ENCODE peak calls at places on chromosomes 11 and 22, in ten cellular contexts. One of them, this sample, is unnamed.

GRCh38 chr11:134068829-134069425 is at the start of gene JAM3:
- DNase-seq in right atrium auricular region: peak
- DNase-seq in suprapubic skin: peak
- DNase-seq in stomach: peak
- DNase-seq in MCF 10A: no peak
- DNase-seq in GM20000: peak
- DNase-seq in fibroblast of lung: peak
- DNase-seq in progenitor cell of endocrine pancreas: peak
- DNase-seq in astrocyte of the cerebellum: peak
- DNase-seq in breast epithelium: peak
- DNase-seq in this sample: peak

GRCh38 chr11:72369786-72370185 is 64.5 kb downstream of the CLPB start:
- DNase-seq in MCF 10A: no peak
- DNase-seq in stomach: no peak
- DNase-seq in suprapubic skin: no peak
- DNase-seq in breast epithelium: no peak
- DNase-seq in GM20000: no peak
- DNase-seq in right atrium auricular region: no peak
- DNase-seq in astrocyte of the cerebellum: no peak
- DNase-seq in progenitor cell of endocrine pancreas: no peak
- DNase-seq in fibroblast of lung: no peak
- DNase-seq in this sample: no peak

GRCh38 chr22:46896568-46897245 is 134.3 kb downstream of the TBC1D22A start:
- DNase-seq in right atrium auricular region: no peak
- DNase-seq in MCF 10A: no peak
- DNase-seq in breast epithelium: no peak
- DNase-seq in stomach: no peak
- DNase-seq in fibroblast of lung: no peak
- DNase-seq in progenitor cell of endocrine pancreas: no peak
- DNase-seq in GM20000: no peak
- DNase-seq in suprapubic skin: no peak
- DNase-seq in astrocyte of the cerebellum: no peak
- DNase-seq in this sample: no peak

GRCh38 chr11:45939836-45940235 is 17.4 kb downstream of the LARGE2 start:
- DNase-seq in breast epithelium: no peak
- DNase-seq in progenitor cell of endocrine pancreas: no peak
- DNase-seq in stomach: no peak
- DNase-seq in GM20000: no peak
- DNase-seq in right atrium auricular region: no peak
- DNase-seq in fibroblast of lung: no peak
- DNase-seq in MCF 10A: no peak
- DNase-seq in astrocyte of the cerebellum: no peak
- DNase-seq in suprapubic skin: no peak
- DNase-seq in this sample: no peak

GRCh38 chr11:7639643-7640025 is 33.7 kb downstream of the CYB5R2 start:
- DNase-seq in right atrium auricular region: no peak
- DNase-seq in fibroblast of lung: no peak
- DNase-seq in breast epithelium: no peak
- DNase-seq in GM20000: no peak
- DNase-seq in suprapubic skin: no peak
- DNase-seq in MCF 10A: peak
- DNase-seq in astrocyte of the cerebellum: no peak
- DNase-seq in stomach: peak
- DNase-seq in progenitor cell of endocrine pancreas: no peak
- DNase-seq in this sample: no peak

GRCh38 chr11:5689551-5689983 is at the start of gene TRIM22:
- DNase-seq in progenitor cell of endocrine pancreas: no peak
- DNase-seq in fibroblast of lung: peak
- DNase-seq in breast epithelium: peak
- DNase-seq in astrocyte of the cerebellum: peak
- DNase-seq in right atrium auricular region: no peak
- DNase-seq in GM20000: peak
- DNase-seq in stomach: peak
- DNase-seq in suprapubic skin: no peak
- DNase-seq in MCF 10A: peak
- DNase-seq in this sample: no peak

GRCh38 chr11:46127150-46127638 is 5.9 kb upstream of the PHF21A start:
- DNase-seq in right atrium auricular region: no peak
- DNase-seq in MCF 10A: peak
- DNase-seq in breast epithelium: no peak
- DNase-seq in GM20000: peak
- DNase-seq in suprapubic skin: no peak
- DNase-seq in astrocyte of the cerebellum: no peak
- DNase-seq in progenitor cell of endocrine pancreas: no peak
- DNase-seq in fibroblast of lung: peak
- DNase-seq in stomach: no peak
- DNase-seq in this sample: no peak

GRCh38 chr11:65766535-65766934 is 14.2 kb downstream of the AP5B1 start:
- DNase-seq in fibroblast of lung: peak
- DNase-seq in GM20000: no peak
- DNase-seq in stomach: no peak
- DNase-seq in MCF 10A: peak
- DNase-seq in breast epithelium: no peak
- DNase-seq in progenitor cell of endocrine pancreas: no peak
- DNase-seq in right atrium auricular region: no peak
- DNase-seq in suprapubic skin: no peak
- DNase-seq in astrocyte of the cerebellum: peak
- DNase-seq in this sample: peak

GRCh38 chr11:130327716-130328115 is 13.0 kb upstream of the ZBTB44 start:
- DNase-seq in breast epithelium: no peak
- DNase-seq in fibroblast of lung: no peak
- DNase-seq in progenitor cell of endocrine pancreas: no peak
- DNase-seq in suprapubic skin: no peak
- DNase-seq in MCF 10A: no peak
- DNase-seq in astrocyte of the cerebellum: no peak
- DNase-seq in stomach: no peak
- DNase-seq in right atrium auricular region: no peak
- DNase-seq in GM20000: no peak
- DNase-seq in this sample: no peak

GRCh38 chr11:102253018-102253775 is 64.1 kb upstream of the BIRC3 start:
- DNase-seq in fibroblast of lung: no peak
- DNase-seq in MCF 10A: peak
- DNase-seq in progenitor cell of endocrine pancreas: no peak
- DNase-seq in suprapubic skin: no peak
- DNase-seq in breast epithelium: no peak
- DNase-seq in stomach: no peak
- DNase-seq in right atrium auricular region: peak
- DNase-seq in GM20000: no peak
- DNase-seq in astrocyte of the cerebellum: no peak
- DNase-seq in this sample: no peak

GRCh38 chr22:37300551-37301017 is 18.3 kb downstream of the CYTH4 start:
- DNase-seq in GM20000: no peak
- DNase-seq in MCF 10A: no peak
- DNase-seq in stomach: no peak
- DNase-seq in right atrium auricular region: no peak
- DNase-seq in progenitor cell of endocrine pancreas: no peak
- DNase-seq in astrocyte of the cerebellum: no peak
- DNase-seq in breast epithelium: no peak
- DNase-seq in fibroblast of lung: no peak
- DNase-seq in suprapubic skin: no peak
- DNase-seq in this sample: no peak

GRCh38 chr22:19703869-19704268 is 10.4 kb upstream of the SEPTIN5 start:
- DNase-seq in astrocyte of the cerebellum: no peak
- DNase-seq in right atrium auricular region: no peak
- DNase-seq in MCF 10A: no peak
- DNase-seq in breast epithelium: no peak
- DNase-seq in stomach: no peak
- DNase-seq in GM20000: no peak
- DNase-seq in suprapubic skin: no peak
- DNase-seq in fibroblast of lung: no peak
- DNase-seq in progenitor cell of endocrine pancreas: no peak
- DNase-seq in this sample: no peak

GRCh38 chr11:64990222-64990918 is 6.4 kb downstream of the BATF2 start:
- DNase-seq in breast epithelium: no peak
- DNase-seq in MCF 10A: no peak
- DNase-seq in right atrium auricular region: peak
- DNase-seq in stomach: no peak
- DNase-seq in fibroblast of lung: peak
- DNase-seq in progenitor cell of endocrine pancreas: no peak
- DNase-seq in astrocyte of the cerebellum: no peak
- DNase-seq in GM20000: no peak
- DNase-seq in suprapubic skin: no peak
- DNase-seq in this sample: no peak

GRCh38 chr22:42544686-42545085 is 9.1 kb upstream of the SERHL2 start:
- DNase-seq in fibroblast of lung: peak
- DNase-seq in right atrium auricular region: no peak
- DNase-seq in progenitor cell of endocrine pancreas: no peak
- DNase-seq in astrocyte of the cerebellum: no peak
- DNase-seq in breast epithelium: no peak
- DNase-seq in GM20000: no peak
- DNase-seq in stomach: no peak
- DNase-seq in suprapubic skin: no peak
- DNase-seq in MCF 10A: no peak
- DNase-seq in this sample: no peak

GRCh38 chr11:117861151-117862018 is 15.1 kb downstream of the FXYD6 start:
- DNase-seq in MCF 10A: peak
- DNase-seq in right atrium auricular region: peak
- DNase-seq in GM20000: no peak
- DNase-seq in astrocyte of the cerebellum: no peak
- DNase-seq in fibroblast of lung: no peak
- DNase-seq in suprapubic skin: no peak
- DNase-seq in stomach: peak
- DNase-seq in breast epithelium: no peak
- DNase-seq in progenitor cell of endocrine pancreas: no peak
- DNase-seq in this sample: peak

GRCh38 chr11:115886111-115886733 is 382.0 kb upstream of the CADM1 start:
- DNase-seq in stomach: no peak
- DNase-seq in breast epithelium: no peak
- DNase-seq in MCF 10A: no peak
- DNase-seq in progenitor cell of endocrine pancreas: no peak
- DNase-seq in right atrium auricular region: no peak
- DNase-seq in GM20000: no peak
- DNase-seq in fibroblast of lung: no peak
- DNase-seq in suprapubic skin: no peak
- DNase-seq in astrocyte of the cerebellum: no peak
- DNase-seq in this sample: no peak
- TF ChIP-seq CTCF in stomach: no peak
- TF ChIP-seq CTCF in breast epithelium: no peak
- TF ChIP-seq CTCF in MCF 10A: no peak
- TF ChIP-seq CTCF in progenitor cell of endocrine pancreas: no peak
- TF ChIP-seq CTCF in right atrium auricular region: no peak
- TF ChIP-seq CTCF in GM20000: no peak
- TF ChIP-seq CTCF in fibroblast of lung: no peak
- TF ChIP-seq CTCF in suprapubic skin: no peak
- TF ChIP-seq CTCF in astrocyte of the cerebellum: no peak
- TF ChIP-seq CTCF in this sample: no peak

GRCh38 chr11:108666373-108666772 is 1.5 kb downstream of the DDX10 start:
- DNase-seq in MCF 10A: peak
- DNase-seq in breast epithelium: no peak
- DNase-seq in GM20000: no peak
- DNase-seq in progenitor cell of endocrine pancreas: no peak
- DNase-seq in stomach: no peak
- DNase-seq in suprapubic skin: no peak
- DNase-seq in fibroblast of lung: peak
- DNase-seq in astrocyte of the cerebellum: no peak
- DNase-seq in right atrium auricular region: no peak
- DNase-seq in this sample: no peak
- TF ChIP-seq CTCF in MCF 10A: no peak
- TF ChIP-seq CTCF in breast epithelium: no peak
- TF ChIP-seq CTCF in GM20000: no peak
- TF ChIP-seq CTCF in progenitor cell of endocrine pancreas: no peak
- TF ChIP-seq CTCF in stomach: no peak
- TF ChIP-seq CTCF in suprapubic skin: no peak
- TF ChIP-seq CTCF in fibroblast of lung: no peak
- TF ChIP-seq CTCF in astrocyte of the cerebellum: no peak
- TF ChIP-seq CTCF in right atrium auricular region: no peak
- TF ChIP-seq CTCF in this sample: no peak

GRCh38 chr11:41246399-41246745 is 213.1 kb downstream of the LRRC4C start:
- DNase-seq in GM20000: no peak
- DNase-seq in MCF 10A: no peak
- DNase-seq in stomach: no peak
- DNase-seq in breast epithelium: no peak
- DNase-seq in fibroblast of lung: no peak
- DNase-seq in astrocyte of the cerebellum: no peak
- DNase-seq in progenitor cell of endocrine pancreas: no peak
- DNase-seq in suprapubic skin: no peak
- DNase-seq in right atrium auricular region: no peak
- DNase-seq in this sample: no peak

GRCh38 chr11:41250408-41250807 is 209.0 kb downstream of the LRRC4C start:
- DNase-seq in fibroblast of lung: no peak
- DNase-seq in astrocyte of the cerebellum: no peak
- DNase-seq in breast epithelium: no peak
- DNase-seq in right atrium auricular region: no peak
- DNase-seq in GM20000: no peak
- DNase-seq in MCF 10A: no peak
- DNase-seq in progenitor cell of endocrine pancreas: no peak
- DNase-seq in suprapubic skin: no peak
- DNase-seq in stomach: no peak
- DNase-seq in this sample: no peak

GRCh38 chr11:41245184-41245583 is 214.3 kb downstream of the LRRC4C start:
- DNase-seq in breast epithelium: no peak
- DNase-seq in progenitor cell of endocrine pancreas: no peak
- DNase-seq in astrocyte of the cerebellum: no peak
- DNase-seq in right atrium auricular region: no peak
- DNase-seq in fibroblast of lung: peak
- DNase-seq in suprapubic skin: peak
- DNase-seq in stomach: no peak
- DNase-seq in GM20000: no peak
- DNase-seq in MCF 10A: no peak
- DNase-seq in this sample: no peak

DNA sequence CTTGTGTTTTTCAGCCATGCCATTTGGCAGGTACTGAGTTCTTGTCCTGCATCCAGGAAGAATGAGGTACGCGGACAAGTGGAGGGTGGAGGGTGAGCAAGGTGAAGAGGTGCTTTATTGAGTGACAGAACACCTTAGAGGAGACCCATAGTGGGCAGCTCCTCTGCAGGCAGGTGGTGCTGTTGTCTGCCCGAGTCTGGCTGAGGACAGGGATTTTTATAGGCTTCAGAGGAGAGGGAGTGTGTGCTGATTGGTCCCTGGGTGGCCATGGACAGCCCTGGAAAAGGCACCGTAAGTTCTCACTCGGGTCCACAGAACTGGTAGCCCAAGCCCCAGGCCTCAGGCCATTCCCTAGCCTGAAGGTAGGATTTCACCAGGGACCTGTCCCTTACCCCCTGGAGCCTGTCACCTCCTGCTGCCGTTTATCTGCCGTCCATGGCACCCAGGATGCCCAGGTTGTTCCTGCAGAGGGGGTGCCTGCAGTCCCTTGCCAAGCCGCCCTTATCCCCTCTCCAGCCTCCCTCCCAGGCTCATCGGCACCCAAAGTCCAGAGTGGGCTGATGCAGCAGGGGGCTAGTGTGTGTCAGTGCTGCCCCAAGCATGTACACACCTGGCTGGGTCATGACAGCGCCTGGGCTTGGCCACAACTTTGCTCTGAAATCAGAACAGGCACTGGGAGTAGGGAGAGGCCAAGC is 213.6 kb downstream of the LRRC4C start:
- DNase-seq in stomach: no peak
- DNase-seq in right atrium auricular region: no peak
- DNase-seq in MCF 10A: peak
- DNase-seq in suprapubic skin: no peak
- DNase-seq in astrocyte of the cerebellum: no peak
- DNase-seq in progenitor cell of endocrine pancreas: no peak
- DNase-seq in fibroblast of lung: no peak
- DNase-seq in GM20000: no peak
- DNase-seq in breast epithelium: no peak
- DNase-seq in this sample: no peak
- TF ChIP-seq CTCF in stomach: no peak
- TF ChIP-seq CTCF in right atrium auricular region: peak
- TF ChIP-seq CTCF in MCF 10A: no peak
- TF ChIP-seq CTCF in suprapubic skin: no peak
- TF ChIP-seq CTCF in astrocyte of the cerebellum: no peak
- TF ChIP-seq CTCF in progenitor cell of endocrine pancreas: no peak
- TF ChIP-seq CTCF in fibroblast of lung: no peak
- TF ChIP-seq CTCF in GM20000: no peak
- TF ChIP-seq CTCF in breast epithelium: no peak
- TF ChIP-seq CTCF in this sample: no peak

GRCh38 chr11:43708776-43709175 is 28.2 kb downstream of the HSD17B12 start:
- DNase-seq in suprapubic skin: no peak
- DNase-seq in GM20000: no peak
- DNase-seq in astrocyte of the cerebellum: no peak
- DNase-seq in right atrium auricular region: no peak
- DNase-seq in progenitor cell of endocrine pancreas: no peak
- DNase-seq in stomach: no peak
- DNase-seq in breast epithelium: no peak
- DNase-seq in MCF 10A: peak
- DNase-seq in fibroblast of lung: no peak
- DNase-seq in this sample: no peak
- TF ChIP-seq CTCF in suprapubic skin: no peak
- TF ChIP-seq CTCF in GM20000: no peak
- TF ChIP-seq CTCF in astrocyte of the cerebellum: no peak
- TF ChIP-seq CTCF in right atrium auricular region: peak
- TF ChIP-seq CTCF in progenitor cell of endocrine pancreas: peak
- TF ChIP-seq CTCF in stomach: peak
- TF ChIP-seq CTCF in breast epithelium: no peak
- TF ChIP-seq CTCF in MCF 10A: peak
- TF ChIP-seq CTCF in fibroblast of lung: no peak
- TF ChIP-seq CTCF in this sample: no peak